ENCODE peak calls at places on chromosomes 7 and 10, in four cellular contexts. One of them, this sample, is unnamed.
A peak's percentile ranks its signal among the peaks of the same experiment; 100 is the strongest.

GRCh38 chr7:80087051-80087767 is 47.4 kb upstream of the GNAI1 start:
- DNase-seq in ovary: no peak
- DNase-seq in lower leg skin: no peak
- DNase-seq in stomach: no peak
- DNase-seq in this sample: no peak

GRCh38 chr10:36057180-36057579 is 415.1 kb upstream of the FZD8 start:
- DNase-seq in ovary: no peak
- DNase-seq in lower leg skin: no peak
- DNase-seq in stomach: no peak
- DNase-seq in this sample: no peak

GRCh38 chr10:62681211-62681940 is 123.1 kb upstream of the ADO start:
- DNase-seq in ovary: no peak
- DNase-seq in lower leg skin: no peak
- DNase-seq in stomach: peak; percentile 29
- DNase-seq in this sample: peak; percentile 65

GRCh38 chr10:124678566-124679240 is 65.5 kb downstream of the FAM53B start:
- DNase-seq in ovary: no peak
- DNase-seq in lower leg skin: no peak
- DNase-seq in stomach: no peak
- DNase-seq in this sample: no peak

GRCh38 chr10:85548038-85548437 is 818.6 kb downstream of the GRID1 start:
- DNase-seq in ovary: no peak
- DNase-seq in lower leg skin: no peak
- DNase-seq in stomach: no peak
- DNase-seq in this sample: no peak

GRCh38 chr7:43583424-43584199 is 704 bp downstream of the STK17A start:
- DNase-seq in ovary: peak; percentile 76
- DNase-seq in lower leg skin: peak; percentile 91
- DNase-seq in stomach: peak; percentile 79
- DNase-seq in this sample: no peak

GRCh38 chr7:112079671-112080070 is 126.5 kb downstream of the DOCK4 start:
- DNase-seq in ovary: no peak
- DNase-seq in lower leg skin: no peak
- DNase-seq in stomach: no peak
- DNase-seq in this sample: no peak

GRCh38 chr7:80942261-80943041 is 23.6 kb upstream of the SEMA3C start:
- DNase-seq in ovary: peak; percentile 28
- DNase-seq in lower leg skin: no peak
- DNase-seq in stomach: peak; percentile 31
- DNase-seq in this sample: no peak

GRCh38 chr7:34282271-34282670 is 375.7 kb upstream of the NPSR1 start:
- DNase-seq in ovary: no peak
- DNase-seq in lower leg skin: no peak
- DNase-seq in stomach: no peak
- DNase-seq in this sample: no peak

GRCh38 chr7:143901360-143901709 is 641 bp downstream of the TCAF1 start:
- DNase-seq in ovary: peak; percentile 63
- DNase-seq in lower leg skin: peak; percentile 87
- DNase-seq in stomach: peak; percentile 44
- DNase-seq in this sample: no peak

GRCh38 chr10:86393858-86394472 is 27.4 kb upstream of the GRID1 start:
- DNase-seq in ovary: no peak
- DNase-seq in lower leg skin: no peak
- DNase-seq in stomach: no peak
- DNase-seq in this sample: no peak

GRCh38 chr10:86254526-86255174 is 111.9 kb downstream of the GRID1 start:
- DNase-seq in ovary: no peak
- DNase-seq in lower leg skin: peak; percentile 76
- DNase-seq in stomach: no peak
- DNase-seq in this sample: no peak

GRCh38 chr7:121752706-121753105 is 120.3 kb upstream of the PTPRZ1 start:
- DNase-seq in ovary: no peak
- DNase-seq in lower leg skin: no peak
- DNase-seq in stomach: no peak
- DNase-seq in this sample: no peak

GRCh38 chr10:88157981-88158465 is 294.6 kb downstream of the PTEN start:
- DNase-seq in ovary: no peak
- DNase-seq in lower leg skin: no peak
- DNase-seq in stomach: no peak
- DNase-seq in this sample: no peak

GRCh38 chr10:22420787-22421517 is 75.7 kb downstream of the SPAG6 start:
- DNase-seq in ovary: no peak
- DNase-seq in lower leg skin: no peak
- DNase-seq in stomach: no peak
- DNase-seq in this sample: no peak

GRCh38 chr7:2162959-2163358 is 69.8 kb downstream of the MAD1L1 start:
- DNase-seq in ovary: no peak
- DNase-seq in lower leg skin: no peak
- DNase-seq in stomach: no peak
- DNase-seq in this sample: no peak

GRCh38 chr10:14838582-14839304 is 637 bp downstream of the HSPA14 start:
- DNase-seq in ovary: peak; percentile 61
- DNase-seq in lower leg skin: peak; percentile 88
- DNase-seq in stomach: peak; percentile 30
- DNase-seq in this sample: peak; percentile 29

GRCh38 chr10:19412531-19412930 is 363.9 kb downstream of the MALRD1 start:
- DNase-seq in ovary: no peak
- DNase-seq in lower leg skin: no peak
- DNase-seq in stomach: no peak
- DNase-seq in this sample: no peak

GRCh38 chr7:46847126-46847525 is 734.8 kb downstream of the TNS3 start:
- DNase-seq in ovary: no peak
- DNase-seq in lower leg skin: no peak
- DNase-seq in stomach: no peak
- DNase-seq in this sample: no peak

GRCh38 chr10:87531908-87532622 is 27.4 kb downstream of the MINPP1 start:
- DNase-seq in ovary: no peak
- DNase-seq in lower leg skin: no peak
- DNase-seq in stomach: no peak
- DNase-seq in this sample: no peak

DNA sequence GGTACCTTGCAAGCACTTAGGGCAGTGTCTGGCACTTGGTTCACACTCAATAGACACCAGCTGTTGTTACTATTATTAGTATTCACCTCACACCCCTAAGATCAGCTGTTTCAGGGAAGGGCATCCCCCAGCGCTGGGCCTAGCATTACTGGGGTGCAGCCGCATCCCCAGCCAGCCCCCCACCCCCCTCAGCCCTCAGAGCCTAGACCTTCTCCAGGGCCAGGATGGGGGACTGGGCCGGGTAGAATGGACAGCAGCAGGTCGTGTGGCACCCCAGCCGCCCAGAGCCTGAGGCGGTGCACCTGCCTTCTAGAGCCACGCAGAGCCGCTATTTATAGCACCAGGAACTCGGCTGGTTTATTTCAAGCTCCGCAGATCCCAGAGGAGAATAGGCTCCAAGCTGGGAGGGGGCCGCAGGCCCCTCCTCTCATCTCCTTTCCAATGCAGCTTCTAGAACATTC is 60.5 kb downstream of the GTF2IRD1 start:
- DNase-seq in ovary: no peak
- DNase-seq in lower leg skin: no peak
- DNase-seq in stomach: no peak
- DNase-seq in this sample: no peak
- TF ChIP-seq POLR2A in ovary: no peak
- TF ChIP-seq POLR2A in lower leg skin: no peak
- TF ChIP-seq POLR2A in stomach: no peak
- TF ChIP-seq POLR2A in this sample: no peak

GRCh38 chr7:27095897-27096755 is at the start of gene HOXA1:
- DNase-seq in ovary: peak; percentile 52
- DNase-seq in lower leg skin: peak; percentile 94
- DNase-seq in stomach: peak; percentile 59
- DNase-seq in this sample: peak; percentile 86
- TF ChIP-seq POLR2A in ovary: no peak
- TF ChIP-seq POLR2A in lower leg skin: no peak
- TF ChIP-seq POLR2A in stomach: no peak
- TF ChIP-seq POLR2A in this sample: peak; percentile 19

GRCh38 chr7:30912021-30912420 is 368 bp downstream of the AQP1 start:
- DNase-seq in ovary: no peak
- DNase-seq in lower leg skin: no peak
- DNase-seq in stomach: no peak
- DNase-seq in this sample: no peak

GRCh38 chr7:30912454-30912985 is 867 bp downstream of the AQP1 start:
- DNase-seq in ovary: no peak
- DNase-seq in lower leg skin: no peak
- DNase-seq in stomach: no peak
- DNase-seq in this sample: no peak

GRCh38 chr7:30910369-30911073 is 1.1 kb upstream of the AQP1 start:
- DNase-seq in ovary: no peak
- DNase-seq in lower leg skin: no peak
- DNase-seq in stomach: no peak
- DNase-seq in this sample: no peak

GRCh38 chr7:30911133-30911532 is 520 bp upstream of the AQP1 start:
- DNase-seq in ovary: no peak
- DNase-seq in lower leg skin: no peak
- DNase-seq in stomach: no peak
- DNase-seq in this sample: no peak

DNA sequence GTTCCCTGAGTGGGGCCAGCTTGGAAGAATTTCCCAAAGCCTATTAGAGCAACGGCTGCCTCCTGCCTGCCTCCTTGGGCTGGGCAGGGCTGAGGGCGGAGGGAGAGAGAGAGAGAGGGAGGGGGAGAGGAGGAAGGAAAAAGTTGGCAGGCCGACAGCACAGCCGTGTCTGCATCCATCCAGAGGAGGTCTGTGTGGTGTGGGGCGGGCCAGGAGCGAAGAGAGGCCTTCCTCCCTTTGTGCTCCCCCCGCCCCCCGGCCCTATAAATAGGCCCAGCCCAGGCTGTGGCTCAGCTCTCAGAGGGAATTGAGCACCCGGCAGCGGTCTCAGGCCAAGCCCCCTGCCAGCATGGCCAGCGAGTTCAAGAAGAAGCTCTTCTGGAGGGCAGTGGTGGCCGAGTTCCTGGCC is at the start of gene AQP1:
- DNase-seq in ovary: peak; percentile 72
- DNase-seq in lower leg skin: peak; percentile 94
- DNase-seq in stomach: no peak
- DNase-seq in this sample: no peak
- TF ChIP-seq POLR2A in ovary: no peak
- TF ChIP-seq POLR2A in lower leg skin: no peak
- TF ChIP-seq POLR2A in stomach: no peak
- TF ChIP-seq POLR2A in this sample: no peak

DNA sequence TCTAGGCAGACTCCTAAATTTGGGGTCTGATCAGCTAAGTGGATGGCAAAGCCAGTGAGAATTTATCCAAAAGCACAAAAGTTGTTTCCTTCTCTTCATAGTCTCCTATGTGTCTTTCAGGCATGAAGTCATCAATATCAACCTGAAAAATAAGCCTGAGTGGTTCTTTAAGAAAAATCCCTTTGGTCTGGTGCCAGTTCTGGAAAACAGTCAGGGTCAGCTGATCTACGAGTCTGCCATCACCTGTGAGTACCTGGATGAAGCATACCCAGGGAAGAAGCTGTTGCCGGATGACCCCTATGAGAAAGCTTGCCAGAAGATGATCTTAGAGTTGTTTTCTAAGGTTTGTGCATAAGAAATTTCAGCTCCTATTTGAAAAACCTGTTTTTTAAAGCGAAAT is 4.8 kb downstream of the GSTO1 start:
- DNase-seq in ovary: no peak
- DNase-seq in lower leg skin: no peak
- DNase-seq in stomach: no peak
- DNase-seq in this sample: no peak
- TF ChIP-seq POLR2A in ovary: no peak
- TF ChIP-seq POLR2A in lower leg skin: no peak
- TF ChIP-seq POLR2A in stomach: no peak
- TF ChIP-seq POLR2A in this sample: peak; percentile 15

GRCh38 chr10:95290801-95291633 is at the start of gene PDLIM1:
- DNase-seq in ovary: peak; percentile 31
- DNase-seq in lower leg skin: peak; percentile 95
- DNase-seq in stomach: peak; percentile 79
- DNase-seq in this sample: peak; percentile 75

GRCh38 chr10:95288273-95288672 is 2.5 kb downstream of the PDLIM1 start:
- DNase-seq in ovary: no peak
- DNase-seq in lower leg skin: peak; percentile 15
- DNase-seq in stomach: no peak
- DNase-seq in this sample: no peak

GRCh38 chr10:95290446-95290800 is 380 bp downstream of the PDLIM1 start:
- DNase-seq in ovary: no peak
- DNase-seq in lower leg skin: peak; percentile 86
- DNase-seq in stomach: no peak
- DNase-seq in this sample: no peak

GRCh38 chr10:95289921-95290421 is 832 bp downstream of the PDLIM1 start:
- DNase-seq in ovary: no peak
- DNase-seq in lower leg skin: peak; percentile 82
- DNase-seq in stomach: no peak
- DNase-seq in this sample: no peak

GRCh38 chr10:95289003-95289920 is 1.5 kb downstream of the PDLIM1 start:
- DNase-seq in ovary: no peak
- DNase-seq in lower leg skin: peak; percentile 84
- DNase-seq in stomach: no peak
- DNase-seq in this sample: no peak
- TF ChIP-seq POLR2A in ovary: no peak
- TF ChIP-seq POLR2A in lower leg skin: no peak
- TF ChIP-seq POLR2A in stomach: no peak
- TF ChIP-seq POLR2A in this sample: peak; percentile 46

DNA sequence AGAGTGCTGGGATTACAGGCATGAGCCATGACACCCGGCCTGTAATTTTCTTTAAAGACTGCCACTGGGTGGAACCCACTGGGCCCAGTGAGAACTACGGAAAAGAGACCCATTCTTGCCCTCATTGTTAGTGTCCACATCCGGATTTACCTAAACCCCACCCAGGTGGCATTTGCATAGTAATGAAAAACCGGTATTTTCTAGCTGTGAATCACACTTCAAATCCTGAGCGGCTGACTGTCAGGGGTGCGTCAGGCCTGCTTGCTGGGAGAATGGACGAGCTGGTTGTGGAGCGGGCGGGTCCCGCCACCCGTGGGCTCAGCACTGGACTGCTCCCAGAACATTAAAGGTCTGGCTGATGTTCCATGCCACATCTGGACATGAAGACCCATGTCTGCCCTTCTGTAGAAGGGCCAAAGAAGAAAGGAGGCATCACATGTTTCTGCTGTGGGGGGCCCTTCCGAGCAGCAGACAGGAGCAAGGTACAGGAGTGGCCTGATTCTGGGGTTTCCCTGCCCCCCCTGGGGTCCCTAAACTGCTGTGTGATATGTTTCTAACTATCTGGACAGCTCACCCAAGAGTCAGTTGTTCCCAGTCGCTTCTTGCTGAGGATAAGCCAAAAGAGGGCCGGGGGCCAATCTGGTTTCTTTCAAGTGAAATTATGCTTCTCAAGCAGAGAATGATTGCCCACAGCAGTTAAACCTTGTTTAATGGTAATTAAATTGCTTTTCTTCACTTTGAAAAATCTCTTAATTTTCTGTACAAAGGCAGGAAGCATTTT is 46.4 kb downstream of the KIAA1217 start:
- DNase-seq in ovary: no peak
- DNase-seq in lower leg skin: peak; percentile 80
- DNase-seq in stomach: no peak
- DNase-seq in this sample: no peak
- TF ChIP-seq POLR2A in ovary: no peak
- TF ChIP-seq POLR2A in lower leg skin: no peak
- TF ChIP-seq POLR2A in stomach: no peak
- TF ChIP-seq POLR2A in this sample: no peak

This sample was measured in GM12892.